ENCODE peak calls at places on chromosome 11, in nine cellular contexts. M, X, U, W, Z, O, C, T and F are unnamed samples. For H3K4me1, the result is how much of the 10 kb centered on the place peaks cover.

GRCh38 chr11:67301951-67302516 is 1.3 kb upstream of the SSH3 start:
- DNase-seq in U (peak), W (peak), C (no peak), M (peak), Z (peak), T (peak), O (peak), X (peak), F (peak)

GRCh38 chr11:67780056-67780455 is 105.6 kb upstream of the ALDH3B2 start:
- DNase-seq in U (no peak), M (no peak), W (no peak), X (no peak), O (no peak), Z (no peak), T (no peak), C (no peak), F (no peak)

GRCh38 chr11:24422371-24422770 is 74.5 kb upstream of the LUZP2 start:
- DNase-seq in Z (no peak), U (peak), O (no peak), W (no peak), X (peak), C (no peak), M (no peak), T (no peak), F (no peak)

GRCh38 chr11:22666700-22667439 is 459 bp downstream of the GAS2 start:
- DNase-seq in M (no peak), W (peak), Z (no peak), C (no peak), U (no peak), X (peak), O (peak), T (no peak), F (peak)

GRCh38 chr11:13140873-13141655 is 131.9 kb downstream of the RASSF10 start:
- DNase-seq in W (no peak), X (peak), M (no peak), O (no peak), Z (no peak), U (peak), T (no peak), C (no peak), F (no peak)

GRCh38 chr11:13861411-13861810 is 101.1 kb upstream of the SPON1 start:
- DNase-seq in M (no peak), T (no peak), O (no peak), W (no peak), Z (no peak), C (no peak), U (no peak), X (no peak), F (no peak)

GRCh38 chr11:11708256-11708655 is 86.5 kb upstream of the GALNT18 start:
- DNase-seq in T (no peak), W (no peak), X (no peak), M (no peak), O (no peak), C (no peak), Z (no peak), U (no peak), F (no peak)

GRCh38 chr11:61783717-61784505 is 8.5 kb downstream of the TMEM258 start:
- DNase-seq in C (no peak), O (no peak), X (peak), T (no peak), Z (no peak), W (peak), M (no peak), U (peak), F (no peak)

GRCh38 chr11:15227011-15227410 is 112.3 kb downstream of the INSC start:
- DNase-seq in Z (no peak), T (no peak), O (no peak), X (no peak), W (no peak), C (no peak), M (no peak), U (no peak), F (no peak)

GRCh38 chr11:10573556-10573955 is 5.1 kb upstream of the LYVE1 start:
- DNase-seq in W (no peak), T (no peak), U (no peak), Z (no peak), C (no peak), O (no peak), M (no peak), X (no peak), F (no peak)

GRCh38 chr11:14460147-14460546 is 39.5 kb downstream of the COPB1 start:
- DNase-seq in T (no peak), O (no peak), Z (no peak), U (no peak), X (no peak), C (no peak), M (no peak), W (no peak), F (no peak)

GRCh38 chr11:19892387-19892786 is 179.8 kb downstream of the NAV2 start:
- DNase-seq in W (no peak), O (no peak), X (peak), C (no peak), M (no peak), T (no peak), U (no peak), Z (no peak), F (no peak)

GRCh38 chr11:122337241-122338176 is 221.5 kb upstream of the BLID start:
- DNase-seq in U (no peak), M (no peak), W (peak), T (no peak), O (no peak), X (peak), Z (no peak), C (no peak), F (no peak)

GRCh38 chr11:123195182-123196059 is at the start of gene CLMP:
- DNase-seq in O (no peak), Z (no peak), M (peak), C (no peak), X (peak), W (peak), T (no peak), U (peak), F (peak)

GRCh38 chr11:13143486-13144297 is 133.9 kb upstream of the BMAL1 start:
- DNase-seq in X (no peak), M (no peak), Z (no peak), C (no peak), W (no peak), T (no peak), O (no peak), U (no peak), F (no peak)

GRCh38 chr11:75719639-75720239 is 2.1 kb downstream of the MOGAT2 start:
- DNase-seq in U (no peak), O (no peak), M (no peak), W (no peak), Z (no peak), X (no peak), T (no peak), C (no peak), F (no peak)

GRCh38 chr11:32615422-32615821 is 31.8 kb downstream of the EIF3M start:
- DNase-seq in T (no peak), Z (peak), X (no peak), C (no peak), U (no peak), M (no peak), O (no peak), W (no peak), F (no peak)

GRCh38 chr11:44938066-44938691 is 12.5 kb downstream of the TP53I11 start:
- DNase-seq in U (no peak), C (no peak), W (peak), X (no peak), O (no peak), T (no peak), Z (no peak), M (no peak), F (no peak)

GRCh38 chr11:6606471-6607189 is 3.1 kb downstream of the ILK start:
- DNase-seq in O (peak), X (peak), C (peak), U (peak), M (peak), Z (peak), W (peak), T (peak), F (peak)

GRCh38 chr11:79676396-79676795 is 235.6 kb upstream of the TENM4 start:
- DNase-seq in T (no peak), C (no peak), Z (no peak), U (no peak), M (no peak), X (no peak), W (no peak), O (no peak), F (no peak)

GRCh38 chr11:44839458-44840084 is 111.1 kb downstream of the TP53I11 start:
- DNase-seq in U (no peak), Z (no peak), M (no peak), C (no peak), T (no peak), O (no peak), W (no peak), X (no peak), F (no peak)

DNA sequence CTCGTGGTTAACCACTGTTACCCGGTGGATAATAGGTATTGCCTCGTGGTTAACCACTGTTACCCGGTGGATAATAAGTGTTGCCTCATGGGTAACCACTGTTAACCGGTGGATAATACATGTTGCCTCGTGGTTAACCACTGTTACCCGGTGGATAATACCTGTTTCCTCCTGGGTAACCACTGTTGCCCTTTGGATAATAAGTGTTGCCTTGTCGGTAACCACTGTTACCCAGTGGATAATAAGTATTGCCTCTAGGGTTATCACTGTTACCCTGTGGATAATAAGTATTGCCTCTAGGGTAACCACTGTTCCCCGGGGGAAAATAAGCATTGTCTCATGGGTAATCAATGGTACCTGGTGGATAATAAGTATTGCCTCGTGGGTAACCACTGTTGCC is 15.0 kb upstream of the NXPE4 start:
- DNase-seq in T (no peak), O (no peak), M (no peak), C (no peak), X (no peak), Z (no peak), U (no peak), W (no peak), F (no peak)
- H3K4me3 ChIP-seq in T (no peak), O (no peak), M (no peak), C (no peak), X (no peak), Z (no peak), U (no peak), W (no peak), F (no peak)

GRCh38 chr11:117218133-117218915 is 13.5 kb downstream of the PCSK7 start:
- DNase-seq in C (no peak), O (no peak), W (peak), Z (no peak), M (peak), U (peak), X (peak), T (no peak), F (peak)

GRCh38 chr11:117219001-117219400 is 12.9 kb downstream of the PCSK7 start:
- DNase-seq in W (peak), C (no peak), O (no peak), U (no peak), X (no peak), T (no peak), M (peak), Z (no peak), F (peak)

GRCh38 chr11:117219455-117219854 is 12.4 kb downstream of the PCSK7 start:
- DNase-seq in X (no peak), M (peak), U (no peak), T (no peak), Z (no peak), W (peak), C (no peak), O (no peak), F (no peak)

GRCh38 chr11:117217141-117217609 is 14.7 kb downstream of the PCSK7 start:
- DNase-seq in U (peak), M (peak), W (peak), X (peak), T (no peak), C (no peak), O (no peak), Z (no peak), F (peak)

GRCh38 chr11:117217685-117218084 is 14.2 kb downstream of the PCSK7 start:
- DNase-seq in M (peak), T (no peak), C (no peak), X (no peak), W (peak), U (no peak), Z (no peak), O (no peak), F (no peak)
- H3K4me1 ChIP-seq in M (under half), T (under half), C (under half), X (under half), W (under half), U (under half), Z (under half), O (under half), F (under half)

GRCh38 chr11:90448280-90448679 is 225.4 kb upstream of the CHORDC1 start:
- DNase-seq in C (no peak), O (no peak), M (no peak), X (no peak), Z (no peak), T (no peak), U (no peak), W (no peak), F (no peak)

GRCh38 chr11:90449643-90450042 is 226.8 kb upstream of the CHORDC1 start:
- DNase-seq in T (no peak), C (no peak), U (no peak), M (no peak), O (no peak), X (no peak), Z (no peak), W (no peak), F (no peak)

GRCh38 chr11:90447651-90448050 is 224.8 kb upstream of the CHORDC1 start:
- DNase-seq in C (no peak), W (no peak), T (no peak), O (no peak), Z (no peak), M (no peak), X (no peak), U (no peak), F (no peak)

DNA sequence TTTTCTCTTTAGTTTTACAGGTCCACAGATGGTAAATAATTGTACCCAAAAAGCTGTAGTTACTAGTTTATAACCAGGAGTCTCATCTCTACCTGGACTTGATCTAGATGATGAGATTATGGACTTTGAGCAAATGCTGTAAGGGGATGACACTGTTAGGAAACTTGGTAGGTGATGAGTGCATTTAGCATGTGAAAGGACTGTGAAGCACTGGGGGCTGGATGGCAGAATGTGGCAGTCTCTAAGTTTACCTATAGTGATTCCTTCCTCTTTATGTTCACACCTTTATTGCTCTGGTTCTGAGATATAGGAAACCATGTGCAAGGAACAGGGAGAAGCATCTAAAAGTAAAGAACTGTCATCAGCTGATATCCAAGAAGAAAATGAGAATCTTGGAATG is 230.7 kb upstream of the CHORDC1 start:
- DNase-seq in W (no peak), T (no peak), M (no peak), Z (no peak), O (no peak), C (no peak), U (no peak), X (no peak), F (no peak)
- H3K4me3 ChIP-seq in W (no peak), T (no peak), M (no peak), Z (no peak), O (no peak), C (no peak), U (no peak), X (no peak), F (no peak)

GRCh38 chr11:74004046-74004693 is 4.7 kb downstream of the UCP3 start:
- DNase-seq in U (no peak), W (no peak), X (no peak), Z (no peak), T (peak), M (no peak), O (no peak), C (no peak), F (no peak)
- H3K4me1 ChIP-seq in U (under half), W (under half), X (under half), Z (under half), T (under half), M (under half), O (under half), C (under half), F (under half)

GRCh38 chr11:130449996-130450419 is 1.6 kb downstream of the ADAMTS15 start:
- DNase-seq in M (peak), C (no peak), U (peak), X (peak), T (peak), Z (no peak), W (peak), O (peak), F (peak)
- H3K4me3 ChIP-seq in M (peak), C (no peak), U (peak), X (peak), T (peak), Z (peak), W (peak), O (peak), F (peak)

GRCh38 chr11:64880240-64881001 is 2.0 kb upstream of the EHD1 start:
- DNase-seq in U (no peak), C (no peak), Z (no peak), W (peak), X (no peak), O (no peak), M (no peak), T (no peak), F (no peak)

GRCh38 chr11:64884019-64884418 is 5.6 kb upstream of the EHD1 start:
- DNase-seq in W (no peak), C (no peak), O (no peak), U (no peak), T (no peak), X (no peak), M (no peak), Z (no peak), F (no peak)

GRCh38 chr11:64883575-64883974 is 5.2 kb upstream of the EHD1 start:
- DNase-seq in W (peak), Z (no peak), O (no peak), T (no peak), M (no peak), C (no peak), X (no peak), U (no peak), F (no peak)

GRCh38 chr11:64881476-64881875 is 3.1 kb upstream of the EHD1 start:
- DNase-seq in X (no peak), Z (no peak), U (no peak), O (no peak), W (no peak), C (no peak), M (no peak), T (no peak), F (no peak)

GRCh38 chr11:64882243-64882642 is 3.8 kb upstream of the EHD1 start:
- DNase-seq in O (no peak), Z (no peak), X (no peak), M (no peak), T (no peak), U (no peak), W (no peak), C (no peak), F (no peak)
- H3K4me1 ChIP-seq in O (under half), Z (under half), X (under half), M (under half), T (under half), U (under half), W (under half), C (under half), F (under half)

GRCh38 chr11:3939651-3940190 is 84.3 kb downstream of the STIM1 start:
- DNase-seq in X (peak), W (no peak), M (no peak), C (no peak), O (no peak), U (peak), T (no peak), Z (no peak), F (no peak)
- H3K4me3 ChIP-seq in X (peak), W (no peak), M (no peak), C (no peak), O (no peak), U (no peak), T (no peak), Z (no peak), F (no peak)